ENCODE peak calls at places on chromosomes 3 and 15, in seven cellular contexts. One of them, this sample, is unnamed.

GRCh38 chr3:14212032-14212431 is 33.4 kb downstream of the LSM3 start:
- DNase-seq in CD8-positive, alpha-beta memory T cell: no peak
- DNase-seq in IMR-90: no peak
- DNase-seq in neural progenitor cell: no peak
- DNase-seq in psoas muscle: no peak
- DNase-seq in body of pancreas: no peak
- DNase-seq in sigmoid colon: no peak
- DNase-seq in this sample: no peak

GRCh38 chr3:134232976-134233375 is 17.7 kb downstream of the RYK start:
- DNase-seq in IMR-90: no peak
- DNase-seq in neural progenitor cell: no peak
- DNase-seq in psoas muscle: no peak
- DNase-seq in sigmoid colon: no peak
- DNase-seq in body of pancreas: no peak
- DNase-seq in CD8-positive, alpha-beta memory T cell: no peak
- DNase-seq in this sample: no peak

GRCh38 chr15:80396094-80396493 is 8.1 kb upstream of the ARNT2 start:
- DNase-seq in body of pancreas: no peak
- DNase-seq in sigmoid colon: no peak
- DNase-seq in CD8-positive, alpha-beta memory T cell: no peak
- DNase-seq in IMR-90: no peak
- DNase-seq in neural progenitor cell: no peak
- DNase-seq in psoas muscle: no peak
- DNase-seq in this sample: no peak

GRCh38 chr15:78195735-78196201 is 38.6 kb downstream of the ACSBG1 start:
- DNase-seq in IMR-90: no peak
- DNase-seq in sigmoid colon: no peak
- DNase-seq in body of pancreas: peak; percentile 46
- DNase-seq in psoas muscle: peak; percentile 56
- DNase-seq in CD8-positive, alpha-beta memory T cell: peak; percentile 28
- DNase-seq in neural progenitor cell: peak; percentile 47
- DNase-seq in this sample: peak; percentile 46

GRCh38 chr15:55247766-55248427 is 41.7 kb downstream of the RAB27A start:
- DNase-seq in IMR-90: no peak
- DNase-seq in neural progenitor cell: no peak
- DNase-seq in sigmoid colon: no peak
- DNase-seq in CD8-positive, alpha-beta memory T cell: no peak
- DNase-seq in psoas muscle: no peak
- DNase-seq in body of pancreas: peak; percentile 14
- DNase-seq in this sample: no peak

GRCh38 chr3:172249039-172249438 is 199.2 kb downstream of the GHSR start:
- DNase-seq in sigmoid colon: no peak
- DNase-seq in CD8-positive, alpha-beta memory T cell: no peak
- DNase-seq in IMR-90: peak; percentile 84
- DNase-seq in psoas muscle: no peak
- DNase-seq in body of pancreas: no peak
- DNase-seq in neural progenitor cell: no peak
- DNase-seq in this sample: no peak

GRCh38 chr15:34999906-35000305 is 11.8 kb upstream of the ZNF770 start:
- DNase-seq in CD8-positive, alpha-beta memory T cell: no peak
- DNase-seq in psoas muscle: no peak
- DNase-seq in body of pancreas: no peak
- DNase-seq in neural progenitor cell: no peak
- DNase-seq in IMR-90: no peak
- DNase-seq in sigmoid colon: no peak
- DNase-seq in this sample: no peak

GRCh38 chr3:177776656-177777055 is 579.4 kb upstream of the TBL1XR1 start:
- DNase-seq in IMR-90: peak; percentile 80
- DNase-seq in psoas muscle: no peak
- DNase-seq in body of pancreas: peak; percentile 41
- DNase-seq in neural progenitor cell: no peak
- DNase-seq in CD8-positive, alpha-beta memory T cell: no peak
- DNase-seq in sigmoid colon: no peak
- DNase-seq in this sample: no peak

GRCh38 chr3:98733778-98734281 is 29.3 kb upstream of the ST3GAL6 start:
- DNase-seq in body of pancreas: peak; percentile 12
- DNase-seq in psoas muscle: no peak
- DNase-seq in neural progenitor cell: peak; percentile 27
- DNase-seq in CD8-positive, alpha-beta memory T cell: no peak
- DNase-seq in IMR-90: no peak
- DNase-seq in sigmoid colon: no peak
- DNase-seq in this sample: no peak

GRCh38 chr15:52289629-52290081 is 5.9 kb downstream of the MYO5C start:
- DNase-seq in CD8-positive, alpha-beta memory T cell: no peak
- DNase-seq in psoas muscle: no peak
- DNase-seq in neural progenitor cell: peak; percentile 73
- DNase-seq in sigmoid colon: no peak
- DNase-seq in body of pancreas: no peak
- DNase-seq in IMR-90: no peak
- DNase-seq in this sample: no peak

GRCh38 chr15:70140543-70141375 is 43.0 kb upstream of the TLE3 start:
- DNase-seq in IMR-90: peak; percentile 57
- DNase-seq in body of pancreas: peak; percentile 54
- DNase-seq in psoas muscle: peak; percentile 39
- DNase-seq in sigmoid colon: no peak
- DNase-seq in neural progenitor cell: no peak
- DNase-seq in CD8-positive, alpha-beta memory T cell: peak; percentile 4
- DNase-seq in this sample: peak; percentile 31

GRCh38 chr15:91408476-91409076 is 308.5 kb downstream of the SV2B start:
- DNase-seq in IMR-90: peak; percentile 62
- DNase-seq in sigmoid colon: no peak
- DNase-seq in CD8-positive, alpha-beta memory T cell: no peak
- DNase-seq in psoas muscle: no peak
- DNase-seq in body of pancreas: peak; percentile 55
- DNase-seq in neural progenitor cell: peak; percentile 6
- DNase-seq in this sample: no peak

GRCh38 chr15:92451225-92451825 is 57.6 kb downstream of the ST8SIA2 start:
- DNase-seq in IMR-90: peak; percentile 26
- DNase-seq in neural progenitor cell: no peak
- DNase-seq in body of pancreas: no peak
- DNase-seq in sigmoid colon: no peak
- DNase-seq in CD8-positive, alpha-beta memory T cell: no peak
- DNase-seq in psoas muscle: no peak
- DNase-seq in this sample: no peak

GRCh38 chr3:86785381-86785780 is 205.6 kb downstream of the VGLL3 start:
- DNase-seq in CD8-positive, alpha-beta memory T cell: no peak
- DNase-seq in IMR-90: peak; percentile 72
- DNase-seq in neural progenitor cell: no peak
- DNase-seq in body of pancreas: no peak
- DNase-seq in sigmoid colon: no peak
- DNase-seq in psoas muscle: no peak
- DNase-seq in this sample: no peak

GRCh38 chr3:40681658-40682055 is 156.9 kb downstream of the ZNF621 start:
- DNase-seq in psoas muscle: no peak
- DNase-seq in CD8-positive, alpha-beta memory T cell: no peak
- DNase-seq in neural progenitor cell: no peak
- DNase-seq in body of pancreas: no peak
- DNase-seq in IMR-90: no peak
- DNase-seq in sigmoid colon: no peak
- DNase-seq in this sample: no peak

GRCh38 chr3:182811269-182811596 is 17.9 kb downstream of the ATP11B start:
- DNase-seq in sigmoid colon: no peak
- DNase-seq in body of pancreas: no peak
- DNase-seq in neural progenitor cell: no peak
- DNase-seq in IMR-90: no peak
- DNase-seq in CD8-positive, alpha-beta memory T cell: no peak
- DNase-seq in psoas muscle: no peak
- DNase-seq in this sample: no peak

GRCh38 chr3:149534671-149535394 is 60.3 kb downstream of the TM4SF4 start:
- DNase-seq in CD8-positive, alpha-beta memory T cell: no peak
- DNase-seq in neural progenitor cell: no peak
- DNase-seq in IMR-90: peak; percentile 67
- DNase-seq in psoas muscle: no peak
- DNase-seq in body of pancreas: no peak
- DNase-seq in sigmoid colon: peak; percentile 75
- DNase-seq in this sample: no peak
- H3K4me1 ChIP-seq in CD8-positive, alpha-beta memory T cell: no peaks in the 10 kb centered on the region
- H3K4me1 ChIP-seq in neural progenitor cell: peaks cover 28% of the 10 kb centered on the region
- H3K4me1 ChIP-seq in IMR-90: peaks cover 28% of the 10 kb centered on the region
- H3K4me1 ChIP-seq in psoas muscle: peaks cover 27% of the 10 kb centered on the region
- H3K4me1 ChIP-seq in body of pancreas: peaks cover 43% of the 10 kb centered on the region
- H3K4me1 ChIP-seq in sigmoid colon: no peaks in the 10 kb centered on the region
- H3K4me1 ChIP-seq in this sample: no peaks in the 10 kb centered on the region

DNA sequence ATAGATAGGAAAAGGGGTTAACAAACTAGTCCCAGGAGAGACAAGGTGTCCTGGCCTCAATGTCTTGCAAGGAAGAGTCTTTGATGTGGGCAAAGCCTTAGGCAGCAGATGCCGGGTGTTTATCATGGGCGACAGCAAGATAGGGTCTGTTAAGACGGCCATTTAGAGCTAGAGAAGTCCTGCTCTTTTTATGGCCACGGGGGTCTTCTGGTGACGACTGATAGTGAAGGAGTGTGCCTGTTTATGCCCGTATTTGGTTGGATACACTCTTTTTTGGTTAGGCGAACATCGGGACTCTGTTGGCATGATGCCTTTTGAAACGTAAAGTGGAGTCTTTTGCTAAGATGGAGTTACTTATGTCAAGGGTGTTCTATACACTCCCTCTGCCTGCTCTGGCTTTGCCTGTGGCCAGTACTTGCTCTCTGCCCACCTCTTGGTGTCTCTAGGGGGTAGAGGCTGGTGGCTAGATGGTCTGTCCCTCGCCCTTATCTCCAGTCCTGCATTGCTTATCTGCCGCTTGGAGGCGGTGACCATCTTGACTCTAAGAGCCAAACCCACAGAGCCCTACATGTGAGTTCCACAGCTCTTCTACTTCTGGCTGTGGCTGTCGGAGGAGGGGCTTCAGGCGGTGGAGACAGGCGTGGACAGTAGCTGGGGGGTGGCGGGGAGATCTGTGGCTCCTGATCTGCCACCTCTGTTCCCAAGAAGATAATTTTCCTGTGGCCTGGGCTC is 55.8 kb upstream of the ZBTB38 start:
- DNase-seq in neural progenitor cell: no peak
- DNase-seq in IMR-90: no peak
- DNase-seq in CD8-positive, alpha-beta memory T cell: no peak
- DNase-seq in psoas muscle: no peak
- DNase-seq in sigmoid colon: no peak
- DNase-seq in body of pancreas: no peak
- DNase-seq in this sample: no peak
- H3K4me3 ChIP-seq in neural progenitor cell: peak overlapping the region; percentile 66
- H3K4me3 ChIP-seq in IMR-90: no peak overlapping the region
- H3K4me3 ChIP-seq in CD8-positive, alpha-beta memory T cell: peak overlapping the region; percentile 58
- H3K4me3 ChIP-seq in psoas muscle: peak overlapping the region; percentile 88
- H3K4me3 ChIP-seq in sigmoid colon: peak overlapping the region; percentile 56
- H3K4me3 ChIP-seq in body of pancreas: peak overlapping the region; percentile 32
- H3K4me3 ChIP-seq in this sample: peak overlapping the region; percentile 80

DNA sequence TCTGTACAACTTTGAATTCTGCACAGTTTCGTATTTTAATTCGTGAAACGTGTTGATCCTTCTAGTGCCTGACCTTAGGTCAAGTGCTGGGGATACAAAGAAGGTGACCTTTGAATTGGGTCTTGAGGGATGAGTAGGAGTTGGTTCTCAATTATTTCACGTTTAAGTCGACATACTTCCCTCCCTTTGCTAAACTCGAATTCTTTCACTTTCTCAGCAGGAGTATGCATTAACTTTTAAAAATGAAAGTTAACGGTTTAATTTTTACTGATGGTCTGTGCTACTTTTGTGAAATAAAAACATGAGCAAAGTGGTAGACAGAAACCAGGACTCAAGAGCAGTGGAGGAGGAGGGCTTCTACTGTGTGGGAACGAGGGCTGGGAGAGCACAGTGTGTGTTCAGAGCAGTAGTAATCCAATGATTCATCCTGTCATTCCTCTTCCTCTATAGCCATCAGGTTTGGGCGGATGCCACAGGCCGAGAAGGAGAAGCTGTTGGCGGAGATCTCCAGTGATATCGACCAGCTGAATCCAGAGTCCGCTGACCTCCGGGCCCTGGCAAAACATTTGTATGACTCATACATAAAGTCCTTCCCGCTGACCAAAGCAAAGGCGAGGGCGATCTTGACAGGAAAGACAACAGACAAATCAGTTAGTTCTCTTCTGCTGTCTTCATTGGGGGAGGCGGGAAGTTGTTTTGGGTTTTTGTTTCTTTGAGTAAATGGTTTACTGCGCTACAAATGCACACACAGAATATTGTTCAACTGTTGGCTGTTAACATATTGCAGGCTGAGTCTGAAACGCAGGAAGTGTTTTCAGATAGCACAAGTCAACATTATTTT is 78.6 kb upstream of the TSEN2 start:
- DNase-seq in IMR-90: peak; percentile 97
- DNase-seq in sigmoid colon: peak; percentile 95
- DNase-seq in psoas muscle: peak; percentile 85
- DNase-seq in CD8-positive, alpha-beta memory T cell: no peak
- DNase-seq in neural progenitor cell: no peak
- DNase-seq in body of pancreas: peak; percentile 85
- DNase-seq in this sample: no peak
- H3K27ac ChIP-seq in IMR-90: no peak overlapping the region
- H3K27ac ChIP-seq in sigmoid colon: peak overlapping the region; percentile 46
- H3K27ac ChIP-seq in psoas muscle: peak overlapping the region; percentile 3
- H3K27ac ChIP-seq in CD8-positive, alpha-beta memory T cell: no peak overlapping the region
- H3K27ac ChIP-seq in neural progenitor cell: no peak overlapping the region
- H3K27ac ChIP-seq in body of pancreas: no peak overlapping the region
- H3K27ac ChIP-seq in this sample: no peak overlapping the region

GRCh38 chr3:112114558-112115160 is 18.4 kb downstream of the GCSAM start:
- DNase-seq in psoas muscle: no peak
- DNase-seq in neural progenitor cell: no peak
- DNase-seq in IMR-90: no peak
- DNase-seq in sigmoid colon: no peak
- DNase-seq in body of pancreas: no peak
- DNase-seq in CD8-positive, alpha-beta memory T cell: no peak
- DNase-seq in this sample: no peak
- H3K4me1 ChIP-seq in psoas muscle: no peaks in the 10 kb centered on the region
- H3K4me1 ChIP-seq in neural progenitor cell: peaks cover 32% of the 10 kb centered on the region
- H3K4me1 ChIP-seq in IMR-90: no peaks in the 10 kb centered on the region
- H3K4me1 ChIP-seq in sigmoid colon: no peaks in the 10 kb centered on the region
- H3K4me1 ChIP-seq in body of pancreas: no peaks in the 10 kb centered on the region
- H3K4me1 ChIP-seq in CD8-positive, alpha-beta memory T cell: peaks cover under 1% of the 10 kb centered on the region
- H3K4me1 ChIP-seq in this sample: no peaks in the 10 kb centered on the region

GRCh38 chr3:63855333-63855940 is 8.2 kb downstream of the THOC7 start:
- DNase-seq in psoas muscle: no peak
- DNase-seq in neural progenitor cell: no peak
- DNase-seq in IMR-90: no peak
- DNase-seq in CD8-positive, alpha-beta memory T cell: no peak
- DNase-seq in body of pancreas: no peak
- DNase-seq in sigmoid colon: no peak
- DNase-seq in this sample: no peak
- H3K4me3 ChIP-seq in psoas muscle: no peak overlapping the region
- H3K4me3 ChIP-seq in neural progenitor cell: no peak overlapping the region
- H3K4me3 ChIP-seq in IMR-90: no peak overlapping the region
- H3K4me3 ChIP-seq in CD8-positive, alpha-beta memory T cell: no peak overlapping the region
- H3K4me3 ChIP-seq in body of pancreas: no peak overlapping the region
- H3K4me3 ChIP-seq in sigmoid colon: no peak overlapping the region
- H3K4me3 ChIP-seq in this sample: no peak overlapping the region

DNA sequence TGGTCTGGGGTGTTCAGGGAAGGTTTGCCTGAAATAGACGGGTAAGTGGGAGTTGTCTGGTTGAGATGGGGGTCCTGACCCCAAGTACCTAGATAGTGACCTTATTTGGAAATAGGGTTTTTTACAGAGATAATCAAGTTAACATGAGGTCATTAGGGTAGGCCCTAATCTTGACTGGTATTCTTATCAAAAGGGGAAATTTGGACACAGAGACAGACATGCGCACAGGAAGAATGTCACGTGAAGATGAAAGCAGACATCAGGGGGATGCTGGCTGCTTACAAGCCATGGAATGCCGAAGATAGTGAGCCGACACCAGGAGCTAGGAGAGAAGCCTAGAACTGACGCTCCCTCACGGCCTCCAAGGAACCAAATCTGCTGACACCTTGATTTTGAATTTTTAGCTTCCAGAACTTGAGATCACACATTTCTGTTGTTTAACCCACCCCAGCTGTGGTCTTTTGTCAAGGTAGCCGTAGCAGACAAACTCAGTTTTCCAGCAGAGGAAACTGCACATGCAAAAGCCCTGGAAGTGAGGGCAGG is 17.1 kb downstream of the BHLHE40 start:
- DNase-seq in IMR-90: no peak
- DNase-seq in neural progenitor cell: no peak
- DNase-seq in body of pancreas: no peak
- DNase-seq in psoas muscle: no peak
- DNase-seq in sigmoid colon: peak; percentile 11
- DNase-seq in CD8-positive, alpha-beta memory T cell: no peak
- DNase-seq in this sample: no peak
- H3K27ac ChIP-seq in IMR-90: no peak overlapping the region
- H3K27ac ChIP-seq in neural progenitor cell: no peak overlapping the region
- H3K27ac ChIP-seq in body of pancreas: no peak overlapping the region
- H3K27ac ChIP-seq in psoas muscle: peak overlapping the region; percentile 91
- H3K27ac ChIP-seq in sigmoid colon: no peak overlapping the region
- H3K27ac ChIP-seq in CD8-positive, alpha-beta memory T cell: peak overlapping the region; percentile 56
- H3K27ac ChIP-seq in this sample: no peak overlapping the region

This sample was measured in naive thymus-derived CD4-positive, alpha-beta T cell.